ENCODE peak calls at places on chromosomes 2 and 18, in eight cellular contexts. X is K562, W is H1, P is HCT116, O is endothelial cell of umbilical vein, R is GM12878, M is GM23338, T is HepG2. D is an unnamed sample.

GRCh38 chr2:181684454-181685149 is 4.3 kb upstream of the NEUROD1 start:
- DNase-seq in X (no peak), W (no peak), P (no peak), O (no peak), R (no peak), M (no peak), T (no peak), D (no peak)

GRCh38 chr18:44682871-44683221 is 2.2 kb downstream of the SETBP1 start:
- DNase-seq in X (no peak), W (no peak), P (no peak), O (no peak), R (no peak), M (peak; percentile 83), T (no peak), D (no peak)

GRCh38 chr18:70058916-70059315 is 111.2 kb upstream of the CD226 start:
- DNase-seq in X (no peak), W (no peak), P (no peak), O (no peak), R (peak; percentile 59), M (no peak), T (no peak), D (no peak)

GRCh38 chr2:126851756-126852155 is 46.9 kb upstream of the TEX51 start:
- DNase-seq in X (no peak), W (no peak), P (no peak), O (no peak), R (no peak), M (no peak), T (no peak), D (no peak)

GRCh38 chr2:174439323-174439722 is 43.8 kb downstream of the SCRN3 start:
- DNase-seq in X (no peak), W (no peak), P (no peak), O (no peak), R (no peak), M (no peak), T (no peak), D (no peak)

GRCh38 chr2:79292231-79292785 is 132.8 kb upstream of the REG3A start:
- DNase-seq in X (no peak), W (no peak), P (no peak), O (no peak), R (no peak), M (no peak), T (no peak), D (no peak)

GRCh38 chr2:237731663-237732062 is 66.9 kb upstream of the RBM44 start:
- DNase-seq in X (no peak), W (no peak), P (peak; percentile 23), O (peak; percentile 78), R (no peak), M (no peak), T (peak; percentile 48), D (no peak)

GRCh38 chr2:98578231-98578630 is 30.1 kb downstream of the COA5 start:
- DNase-seq in X (no peak), W (no peak), P (no peak), O (no peak), R (no peak), M (no peak), T (no peak), D (no peak)

GRCh38 chr2:158487419-158487818 is 30.7 kb downstream of the PKP4 start:
- DNase-seq in X (no peak), W (no peak), P (no peak), O (peak; percentile 56), R (no peak), M (no peak), T (no peak), D (no peak)

GRCh38 chr18:32911660-32912284 is 138.9 kb upstream of the KLHL14 start:
- DNase-seq in X (no peak), W (no peak), P (no peak), O (no peak), R (no peak), M (no peak), T (no peak), D (no peak)

GRCh38 chr2:75456825-75457224 is 103.9 kb downstream of the EVA1A start:
- DNase-seq in X (no peak), W (no peak), P (no peak), O (no peak), R (no peak), M (no peak), T (no peak), D (no peak)

GRCh38 chr18:51028201-51028805 is 1.7 kb upstream of the SMAD4 start:
- DNase-seq in X (peak; percentile 11), W (no peak), P (peak; percentile 16), O (no peak), R (no peak), M (no peak), T (peak; percentile 65), D (no peak)

GRCh38 chr2:97664636-97664970 is 759 bp upstream of the ACTR1B start:
- DNase-seq in X (peak; percentile 7), W (no peak), P (peak; percentile 43), O (no peak), R (no peak), M (peak; percentile 69), T (no peak), D (no peak)

GRCh38 chr18:44198296-44199284 is 482.1 kb upstream of the SETBP1 start:
- DNase-seq in X (no peak), W (no peak), P (no peak), O (no peak), R (no peak), M (no peak), T (no peak), D (no peak)

GRCh38 chr18:30057398-30057797 is 985.1 kb downstream of the DSC3 start:
- DNase-seq in X (no peak), W (no peak), P (no peak), O (no peak), R (no peak), M (no peak), T (no peak), D (no peak)

GRCh38 chr2:69789762-69790600 is 39.5 kb upstream of the GMCL1 start:
- DNase-seq in X (no peak), W (no peak), P (no peak), O (no peak), R (no peak), M (peak; percentile 54), T (no peak), D (no peak)

GRCh38 chr2:1685957-1686783 is 58.1 kb downstream of the PXDN start:
- DNase-seq in X (no peak), W (peak; percentile 64), P (no peak), O (peak; percentile 8), R (no peak), M (peak; percentile 67), T (no peak), D (no peak)

GRCh38 chr2:236164201-236164982 is 3.8 kb downstream of the GBX2 start:
- DNase-seq in X (no peak), W (no peak), P (no peak), O (peak; percentile 62), R (no peak), M (peak; percentile 75), T (no peak), D (no peak)

GRCh38 chr2:236164983-236165301 is 3.2 kb downstream of the GBX2 start:
- DNase-seq in X (no peak), W (no peak), P (no peak), O (no peak), R (no peak), M (no peak), T (no peak), D (no peak)

GRCh38 chr2:236162804-236163482 is 5.2 kb downstream of the GBX2 start:
- DNase-seq in X (no peak), W (no peak), P (no peak), O (no peak), R (no peak), M (peak; percentile 50), T (no peak), D (no peak)

GRCh38 chr2:236162031-236162803 is 6.0 kb downstream of the GBX2 start:
- DNase-seq in X (no peak), W (no peak), P (no peak), O (no peak), R (no peak), M (peak; percentile 74), T (no peak), D (no peak)

DNA sequence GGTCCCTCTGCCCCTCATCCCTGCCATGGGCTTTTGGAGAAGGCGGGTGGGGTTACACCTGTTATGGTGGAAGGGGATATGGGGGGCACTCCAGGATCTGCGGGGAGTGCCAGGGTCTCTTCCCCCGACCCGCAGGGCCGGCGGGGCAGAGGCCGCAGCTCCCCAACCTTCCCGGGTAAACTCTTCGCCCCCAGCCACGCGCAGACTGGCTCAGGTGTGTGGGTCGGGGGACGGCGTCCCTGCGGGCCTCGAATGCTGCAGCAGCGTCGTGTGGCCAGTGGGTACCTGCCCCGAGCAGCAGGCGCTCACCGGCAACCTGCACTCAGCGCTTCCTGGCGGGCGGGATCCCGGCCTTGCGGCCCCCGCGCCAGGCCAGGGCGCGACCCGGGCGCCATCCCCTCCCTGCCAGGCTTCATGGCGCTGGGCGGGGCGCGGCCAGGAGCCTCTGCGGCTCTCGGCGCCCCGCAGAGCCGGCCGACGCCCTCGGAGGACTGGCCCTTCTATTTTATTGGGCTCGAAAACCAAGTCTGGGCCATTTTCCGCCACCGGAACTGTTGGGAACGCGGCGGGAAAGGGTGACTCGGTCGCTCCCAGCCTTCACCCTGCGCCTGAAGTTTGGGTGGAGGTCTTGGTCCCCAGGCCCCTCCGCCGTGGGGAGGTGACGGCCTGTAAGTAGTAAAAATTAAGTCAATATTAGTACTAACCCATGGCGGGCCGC is 4.5 kb downstream of the GBX2 start:
- DNase-seq in X (no peak), W (no peak), P (no peak), O (no peak), R (no peak), M (peak; percentile 66), T (no peak), D (no peak)
- TF ChIP-seq EZH2 in X (no peak), W (peak; percentile 92), P (no peak), O (no peak), R (no peak), M (peak; percentile 43), T (peak; percentile 30), D (no peak)

GRCh38 chr2:167001165-167001564 is 112.9 kb downstream of the XIRP2 start:
- DNase-seq in X (no peak), W (no peak), P (no peak), O (no peak), R (no peak), M (no peak), T (no peak), D (no peak)

GRCh38 chr2:167005096-167005495 is 116.8 kb downstream of the XIRP2 start:
- DNase-seq in X (no peak), W (no peak), P (no peak), O (no peak), R (no peak), M (no peak), T (no peak), D (no peak)
- TF ChIP-seq POLR2AphosphoS5 in X (no peak), W (no peak), P (no peak), O (no peak), R (no peak), M (no peak), T (no peak), D (no peak)

GRCh38 chr18:24273596-24273995 is 124.0 kb downstream of the OSBPL1A start:
- DNase-seq in X (no peak), W (no peak), P (no peak), O (no peak), R (no peak), M (no peak), T (no peak), D (no peak)
- TF ChIP-seq EZH2 in X (no peak), W (no peak), P (no peak), O (no peak), R (no peak), M (no peak), T (no peak), D (no peak)

DNA sequence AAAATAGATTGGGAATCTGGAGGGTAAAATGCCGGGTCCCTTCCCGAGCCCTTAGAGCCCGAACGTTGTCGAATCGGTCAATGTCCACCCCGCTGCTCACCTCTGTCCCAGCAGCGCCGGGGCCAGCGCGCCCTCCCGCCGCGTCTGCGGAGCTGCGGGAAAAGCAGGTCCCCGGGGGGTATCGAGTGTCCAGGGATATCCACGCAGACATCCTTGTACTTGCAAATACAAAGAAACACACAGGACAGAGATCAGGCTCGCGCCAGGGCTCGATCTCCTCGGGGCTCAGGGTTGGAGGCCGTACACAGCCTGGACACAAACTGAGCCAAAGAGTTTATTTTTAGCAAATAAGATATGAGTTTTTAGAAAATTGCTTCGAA is 2.3 kb upstream of the GATA6 start:
- DNase-seq in X (no peak), W (no peak), P (no peak), O (no peak), R (no peak), M (no peak), T (no peak), D (no peak)
- TF ChIP-seq POLR2AphosphoS5 in X (no peak), W (no peak), P (no peak), O (no peak), R (no peak), M (no peak), T (no peak), D (no peak)